ENCODE peak calls at places on chromosomes 2 and 18, in nine cellular contexts. H, R, X, A, D, W, B, K and Q are unnamed samples.

GRCh38 chr2:102449370-102449974 is 23.6 kb upstream of the SLC9A4 start:
- DNase-seq in B (peak), K (peak), D (peak), H (peak), W (peak), A (no peak), R (no peak), X (no peak), Q (peak)

GRCh38 chr2:26298638-26299393 is 47.1 kb upstream of the SELENOI start:
- DNase-seq in R (no peak), W (no peak), A (no peak), D (no peak), X (no peak), H (peak), K (peak), B (peak), Q (peak)

GRCh38 chr2:118614856-118615255 is 232.6 kb downstream of the EN1 start:
- DNase-seq in R (no peak), A (no peak), K (peak), W (no peak), D (no peak), X (peak), B (peak), H (no peak), Q (no peak)

GRCh38 chr2:120879401-120880295 is 144.0 kb downstream of the GLI2 start:
- DNase-seq in H (peak), K (no peak), D (no peak), B (no peak), R (no peak), A (no peak), X (no peak), W (no peak), Q (no peak)

GRCh38 chr2:67825476-67825875 is 237.3 kb downstream of the C1D start:
- DNase-seq in D (no peak), K (no peak), B (peak), H (peak), W (peak), R (no peak), X (no peak), A (no peak), Q (peak)

GRCh38 chr2:48723125-48723524 is 32.4 kb downstream of the LHCGR start:
- DNase-seq in W (peak), B (peak), D (no peak), A (no peak), R (no peak), K (peak), X (no peak), H (peak), Q (no peak)

GRCh38 chr18:8484951-8485350 is 124.3 kb upstream of the RAB12 start:
- DNase-seq in H (no peak), D (no peak), A (no peak), W (no peak), K (no peak), B (no peak), X (peak), R (no peak), Q (no peak)

GRCh38 chr2:65834062-65834461 is 401.7 kb upstream of the SPRED2 start:
- DNase-seq in R (no peak), D (no peak), K (no peak), X (no peak), H (no peak), A (no peak), W (no peak), B (no peak), Q (no peak)

GRCh38 chr2:191622374-191623320 is 55.3 kb upstream of the NABP1 start:
- DNase-seq in B (no peak), H (no peak), A (no peak), X (no peak), R (no peak), W (peak), K (no peak), D (no peak), Q (no peak)

GRCh38 chr2:134232868-134233732 is 20.8 kb upstream of the MGAT5 start:
- DNase-seq in A (no peak), B (no peak), K (no peak), R (no peak), D (no peak), W (peak), X (no peak), H (peak), Q (no peak)

GRCh38 chr2:199119796-199120195 is 337.9 kb downstream of the SATB2 start:
- DNase-seq in R (no peak), B (no peak), A (no peak), H (no peak), D (no peak), K (no peak), W (no peak), X (no peak), Q (no peak)

GRCh38 chr2:117523267-117523666 is 291.2 kb upstream of the DDX18 start:
- DNase-seq in R (peak), X (no peak), W (peak), H (peak), D (no peak), A (no peak), K (no peak), B (no peak), Q (peak)

GRCh38 chr18:7105268-7105667 is 12.3 kb downstream of the LAMA1 start:
- DNase-seq in D (no peak), A (no peak), W (no peak), X (no peak), R (no peak), K (no peak), H (no peak), B (no peak), Q (no peak)

GRCh38 chr2:8202139-8202538 is 479.7 kb upstream of the ID2 start:
- DNase-seq in X (no peak), B (no peak), A (no peak), H (no peak), R (no peak), K (no peak), W (peak), D (no peak), Q (peak)

GRCh38 chr2:171595896-171596295 is 73.6 kb downstream of the CYBRD1 start:
- DNase-seq in W (peak), K (peak), X (no peak), D (no peak), A (no peak), R (no peak), B (peak), H (peak), Q (peak)

GRCh38 chr18:9901377-9901776 is 12.4 kb upstream of the VAPA start:
- DNase-seq in H (no peak), D (no peak), X (no peak), R (no peak), A (no peak), K (no peak), B (peak), W (no peak), Q (peak)

GRCh38 chr2:240968731-240969624 is 29.4 kb upstream of the SNED1 start:
- DNase-seq in D (no peak), R (no peak), A (no peak), W (no peak), H (no peak), K (no peak), X (no peak), B (no peak), Q (no peak)

GRCh38 chr2:170929686-170930050 is 615 bp downstream of the GORASP2 start:
- DNase-seq in W (peak), A (no peak), X (no peak), R (peak), B (peak), H (peak), K (no peak), D (peak), Q (peak)

GRCh38 chr2:12183032-12183431 is 436.6 kb downstream of the LPIN1 start:
- DNase-seq in B (no peak), X (no peak), D (no peak), H (no peak), W (no peak), A (no peak), R (no peak), K (no peak), Q (no peak)

GRCh38 chr18:44655435-44655834 is 25.3 kb upstream of the SETBP1 start:
- DNase-seq in H (no peak), A (no peak), W (no peak), R (no peak), K (no peak), X (no peak), B (no peak), D (no peak), Q (no peak)

GRCh38 chr18:48455555-48456478 is 46.6 kb upstream of the ZBTB7C start:
- DNase-seq in H (peak), A (no peak), X (no peak), R (no peak), K (peak), B (peak), W (peak), D (no peak), Q (peak)

GRCh38 chr18:13445241-13445897 is 226.8 kb downstream of the LDLRAD4 start:
- DNase-seq in R (no peak), D (no peak), B (no peak), X (no peak), A (no peak), K (no peak), W (no peak), H (no peak), Q (no peak)

GRCh38 chr18:2971741-2972552 is 41.0 kb downstream of the LPIN2 start:
- DNase-seq in R (no peak), W (no peak), K (no peak), A (no peak), H (peak), X (no peak), B (peak), D (no peak), Q (no peak)

GRCh38 chr18:9705183-9705864 is 2.8 kb upstream of the RAB31 start:
- DNase-seq in R (no peak), A (no peak), X (no peak), H (peak), B (peak), W (peak), D (no peak), K (no peak), Q (peak)

GRCh38 chr2:217331577-217332139 is 471.8 kb upstream of the TNP1 start:
- DNase-seq in B (peak), H (peak), X (no peak), R (peak), A (peak), W (peak), K (peak), D (no peak), Q (peak)

GRCh38 chr18:48879008-48879431 is 71.7 kb downstream of the SMAD7 start:
- DNase-seq in D (no peak), A (no peak), X (no peak), K (no peak), R (peak), B (no peak), H (no peak), W (no peak), Q (no peak)

GRCh38 chr2:138275292-138275690 is 226.3 kb upstream of the SPOPL start:
- DNase-seq in H (no peak), W (peak), X (no peak), K (no peak), D (no peak), A (no peak), R (no peak), B (no peak), Q (no peak)

GRCh38 chr18:57539702-57540101 is 46.8 kb downstream of the FECH start:
- DNase-seq in W (no peak), D (no peak), H (no peak), R (no peak), X (no peak), B (no peak), K (no peak), A (no peak), Q (no peak)

GRCh38 chr18:62324917-62325805 is at the start of gene TNFRSF11A:
- DNase-seq in R (peak), B (peak), A (no peak), K (no peak), H (no peak), X (no peak), D (peak), W (peak), Q (peak)

GRCh38 chr2:61582191-61582590 is 44.0 kb upstream of the XPO1 start:
- DNase-seq in D (no peak), K (no peak), W (peak), X (no peak), R (no peak), H (no peak), B (no peak), A (peak), Q (no peak)

GRCh38 chr2:18795881-18796280 is 206.5 kb upstream of the NT5C1B start:
- DNase-seq in K (peak), H (peak), R (no peak), W (no peak), D (no peak), A (no peak), B (peak), X (no peak), Q (no peak)

GRCh38 chr2:101410114-101410513 is 22.8 kb upstream of the CREG2 start:
- DNase-seq in H (no peak), D (no peak), K (no peak), A (no peak), X (no peak), W (no peak), R (no peak), B (no peak), Q (no peak)

GRCh38 chr2:168712053-168712452 is 90.4 kb upstream of the NOSTRIN start:
- DNase-seq in X (no peak), D (no peak), R (no peak), A (no peak), B (peak), H (no peak), K (no peak), W (no peak), Q (no peak)

GRCh38 chr2:113185643-113186315 is 12.0 kb downstream of the PSD4 start:
- DNase-seq in K (peak), X (no peak), A (no peak), D (no peak), B (no peak), R (peak), H (no peak), W (no peak), Q (peak)

GRCh38 chr2:171249689-171250088 is 89.0 kb upstream of the TLK1 start:
- DNase-seq in H (no peak), K (no peak), B (no peak), W (no peak), D (no peak), R (no peak), X (no peak), A (no peak), Q (no peak)

GRCh38 chr18:27964811-27965210 is 212.1 kb downstream of the CDH2 start:
- DNase-seq in R (no peak), W (peak), X (no peak), K (no peak), B (no peak), D (no peak), H (no peak), A (no peak), Q (no peak)

GRCh38 chr18:10822457-10822856 is 296.6 kb downstream of the NAPG start:
- DNase-seq in R (no peak), X (no peak), A (no peak), K (peak), H (no peak), W (no peak), B (no peak), D (no peak), Q (no peak)

DNA sequence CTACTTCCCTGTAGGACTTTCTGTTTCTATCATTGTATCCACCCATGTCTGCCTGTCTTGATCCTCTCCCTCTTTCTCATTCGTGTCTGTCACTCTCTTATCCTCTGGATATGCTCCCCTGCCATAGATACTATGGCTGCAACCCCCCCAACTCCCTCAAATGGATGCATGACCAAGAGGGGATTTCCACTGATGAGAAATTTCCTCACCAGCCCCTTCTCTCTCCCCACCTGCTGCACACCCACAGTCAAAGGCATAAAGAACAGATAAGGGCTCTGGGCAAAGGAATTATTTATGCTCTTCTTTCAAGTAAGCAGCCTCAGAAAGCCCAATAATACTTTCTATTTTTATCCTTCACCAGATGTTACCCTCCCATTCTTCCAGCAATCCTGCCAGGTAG is 121.3 kb downstream of the FOXI3 start:
- DNase-seq in H (no peak), B (no peak), K (no peak), X (no peak), D (no peak), W (no peak), A (no peak), R (no peak), Q (no peak)
- TF ChIP-seq CTCF in H (no peak), B (no peak), K (no peak), X (no peak), D (no peak), W (no peak), A (no peak), R (no peak), Q (no peak)

DNA sequence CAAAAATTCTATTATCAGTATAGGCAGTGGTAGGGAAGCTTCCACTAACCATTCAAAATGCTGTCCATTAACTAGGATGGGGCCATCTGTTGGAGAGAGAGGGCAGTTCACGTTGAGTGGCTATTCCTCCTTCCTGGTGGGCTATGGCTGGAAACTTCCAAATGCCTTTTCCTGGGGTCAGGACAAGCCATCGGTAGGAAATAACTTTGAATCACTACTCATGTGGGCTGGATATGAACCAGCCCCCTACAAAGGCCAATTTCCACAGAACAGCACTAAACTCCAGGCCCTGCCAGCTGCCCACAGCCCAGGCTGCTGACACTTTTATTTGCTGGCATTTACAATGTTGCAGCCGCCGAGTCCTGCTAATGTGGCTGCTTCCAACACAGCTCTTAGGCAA is 156.1 kb upstream of the HNRNPA3 start:
- DNase-seq in D (peak), W (no peak), K (no peak), H (no peak), B (no peak), A (no peak), X (no peak), R (no peak), Q (no peak)
- TF ChIP-seq CTCF in D (peak), W (peak), K (no peak), H (peak), B (peak), A (peak), X (no peak), R (no peak), Q (no peak)

GRCh38 chr2:219560037-219560892 is 11.1 kb downstream of the OBSL1 start:
- DNase-seq in R (no peak), X (no peak), W (no peak), A (no peak), B (no peak), D (no peak), K (no peak), H (no peak), Q (no peak)
- TF ChIP-seq CTCF in R (peak), X (peak), W (peak), A (peak), B (peak), D (peak), K (peak), H (peak), Q (peak)

GRCh38 chr2:6524678-6525367 is 340.9 kb downstream of the CMPK2 start:
- DNase-seq in K (peak), D (no peak), A (no peak), W (peak), R (no peak), H (peak), X (no peak), B (no peak), Q (no peak)

GRCh38 chr2:6525371-6525770 is 340.3 kb downstream of the CMPK2 start:
- DNase-seq in K (no peak), B (no peak), A (no peak), H (no peak), D (no peak), X (no peak), W (no peak), R (no peak), Q (no peak)

GRCh38 chr2:6531304-6531703 is 334.4 kb downstream of the CMPK2 start:
- DNase-seq in A (no peak), X (no peak), D (no peak), K (no peak), R (no peak), H (no peak), W (no peak), B (no peak), Q (no peak)

GRCh38 chr2:6523476-6523875 is 342.2 kb downstream of the CMPK2 start:
- DNase-seq in D (no peak), A (no peak), X (no peak), W (no peak), B (no peak), H (no peak), R (no peak), K (no peak), Q (no peak)

GRCh38 chr2:6526093-6526824 is 339.4 kb downstream of the CMPK2 start:
- DNase-seq in W (peak), H (no peak), B (no peak), K (no peak), D (peak), X (no peak), A (no peak), R (peak), Q (peak)
- TF ChIP-seq CTCF in W (peak), H (peak), B (no peak), K (peak), D (peak), X (no peak), A (peak), R (peak), Q (peak)

DNA sequence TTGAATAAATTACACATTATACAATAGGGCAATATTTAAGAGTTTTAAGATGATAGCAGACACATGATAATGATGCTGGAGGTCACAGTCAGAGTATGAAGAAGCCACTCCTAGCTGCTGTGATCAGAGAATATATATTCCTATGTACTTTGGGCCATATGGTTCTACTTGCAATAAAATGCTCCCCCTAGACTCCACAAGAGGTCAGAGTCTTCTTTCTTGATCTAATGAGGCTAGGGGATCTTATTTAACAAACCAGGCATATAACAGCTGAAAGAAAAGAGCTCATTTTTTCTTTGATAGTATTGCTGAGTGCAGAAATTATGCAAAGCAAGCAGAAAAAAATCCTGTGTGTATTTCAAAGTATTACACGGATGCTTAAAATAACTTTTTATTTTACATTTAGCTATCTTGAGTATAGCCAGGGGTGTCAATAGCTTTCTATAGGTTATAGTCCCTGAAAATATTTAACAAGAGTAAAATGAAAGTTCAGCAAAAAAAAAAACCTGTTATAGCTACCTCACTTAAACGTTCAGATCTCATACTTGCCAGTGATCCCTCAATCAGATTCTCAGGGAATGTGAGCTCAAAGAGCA is 748.7 kb upstream of the CHAC2 start:
- DNase-seq in W (peak), D (no peak), B (peak), X (no peak), A (no peak), R (no peak), H (peak), K (no peak), Q (peak)
- TF ChIP-seq CTCF in W (peak), D (no peak), B (peak), X (no peak), A (peak), R (no peak), H (peak), K (peak), Q (peak)

GRCh38 chr2:180001726-180002125 is 5.4 kb downstream of the CWC22 start:
- DNase-seq in B (no peak), R (no peak), W (no peak), K (no peak), H (no peak), X (no peak), D (no peak), A (no peak), Q (no peak)
- TF ChIP-seq CTCF in B (peak), R (no peak), W (peak), K (no peak), H (peak), X (no peak), D (no peak), A (no peak), Q (no peak)